ENCODE peak calls at places on chromosomes 5 and 9, in nine cellular contexts. P is mammary epithelial cell; K is fibroblast of lung; T is gastrocnemius medialis; I is astrocyte of the spinal cord; S is tibial nerve; D is Caco-2; R is fibroblast of the aortic adventitia; Q is CD8-positive, alpha-beta memory T cell. G is an unnamed sample.

GRCh38 chr5:125349432-125349831 is 603.0 kb upstream of the ZNF608 start:
- DNase-seq in P (no peak), K (peak; percentile 54), T (no peak), I (peak; percentile 41), S (no peak), D (no peak), R (no peak), Q (no peak), G (no peak)

GRCh38 chr9:33719581-33720374 is 75.6 kb upstream of the PRSS3 start:
- DNase-seq in P (peak; percentile 9), K (no peak), T (no peak), I (no peak), S (no peak), D (peak; percentile 58), R (no peak), Q (peak; percentile 22), G (peak; percentile 40)

GRCh38 chr5:140084466-140084865 is 29.4 kb upstream of the PURA start:
- DNase-seq in P (no peak), K (no peak), T (no peak), I (no peak), S (no peak), D (no peak), R (no peak), Q (no peak), G (no peak)

GRCh38 chr5:88819332-88819999 is 63.5 kb downstream of the MEF2C start:
- DNase-seq in P (no peak), K (no peak), T (no peak), I (no peak), S (no peak), D (no peak), R (no peak), Q (no peak), G (peak; percentile 16)

GRCh38 chr5:141889282-141889871 is 11.2 kb upstream of the PCDH1 start:
- DNase-seq in P (no peak), K (peak; percentile 44), T (no peak), I (no peak), S (no peak), D (no peak), R (peak; percentile 54), Q (no peak), G (peak; percentile 42)

GRCh38 chr5:36199620-36200019 is 42.1 kb downstream of the NADK2 start:
- DNase-seq in P (no peak), K (no peak), T (no peak), I (no peak), S (no peak), D (no peak), R (peak; percentile 80), Q (no peak), G (no peak)

GRCh38 chr9:97985058-97985861 is 2.1 kb downstream of the ANP32B start:
- DNase-seq in P (peak; percentile 55), K (peak; percentile 47), T (no peak), I (peak; percentile 23), S (peak; percentile 14), D (peak; percentile 54), R (peak; percentile 34), Q (peak; percentile 60), G (peak; percentile 38)

GRCh38 chr5:54173251-54173650 is 137.1 kb downstream of the ARL15 start:
- DNase-seq in P (no peak), K (no peak), T (no peak), I (no peak), S (no peak), D (no peak), R (no peak), Q (no peak), G (no peak)

GRCh38 chr9:94057918-94058317 is 26.3 kb upstream of the PTPDC1 start:
- DNase-seq in P (no peak), K (no peak), T (no peak), I (no peak), S (no peak), D (no peak), R (no peak), Q (no peak), G (no peak)

GRCh38 chr5:52181403-52181802 is 606.3 kb upstream of the ITGA1 start:
- DNase-seq in P (no peak), K (no peak), T (no peak), I (no peak), S (no peak), D (no peak), R (no peak), Q (no peak), G (no peak)

GRCh38 chr9:20227166-20227874 is 395.0 kb downstream of the MLLT3 start:
- DNase-seq in P (no peak), K (peak; percentile 39), T (no peak), I (no peak), S (no peak), D (no peak), R (peak; percentile 2), Q (no peak), G (no peak)

GRCh38 chr9:738209-738915 is 103.1 kb upstream of the DMRT1 start:
- DNase-seq in P (peak; percentile 94), K (peak; percentile 87), T (peak; percentile 58), I (peak; percentile 96), S (no peak), D (peak; percentile 32), R (peak; percentile 93), Q (no peak), G (peak; percentile 94)

GRCh38 chr9:36603006-36603405 is 30.3 kb downstream of the MELK start:
- DNase-seq in P (no peak), K (peak; percentile 43), T (no peak), I (peak; percentile 45), S (no peak), D (no peak), R (peak; percentile 60), Q (no peak), G (no peak)

GRCh38 chr5:14251733-14252132 is 108.6 kb downstream of the TRIO start:
- DNase-seq in P (no peak), K (no peak), T (no peak), I (no peak), S (no peak), D (no peak), R (no peak), Q (no peak), G (no peak)

GRCh38 chr9:113616116-113616515 is 152.6 kb downstream of the RGS3 start:
- DNase-seq in P (no peak), K (no peak), T (no peak), I (no peak), S (no peak), D (no peak), R (no peak), Q (no peak), G (no peak)

GRCh38 chr5:98963019-98963418 is 34.2 kb upstream of the CHD1 start:
- DNase-seq in P (no peak), K (no peak), T (no peak), I (no peak), S (no peak), D (peak; percentile 4), R (no peak), Q (no peak), G (no peak)
- H3K4me3 ChIP-seq in P (no peak overlapping the region), K (no peak overlapping the region), T (no peak overlapping the region), I (no peak overlapping the region), S (no peak overlapping the region), D (no peak overlapping the region), R (no peak overlapping the region), Q (no peak overlapping the region), G (no peak overlapping the region)

DNA sequence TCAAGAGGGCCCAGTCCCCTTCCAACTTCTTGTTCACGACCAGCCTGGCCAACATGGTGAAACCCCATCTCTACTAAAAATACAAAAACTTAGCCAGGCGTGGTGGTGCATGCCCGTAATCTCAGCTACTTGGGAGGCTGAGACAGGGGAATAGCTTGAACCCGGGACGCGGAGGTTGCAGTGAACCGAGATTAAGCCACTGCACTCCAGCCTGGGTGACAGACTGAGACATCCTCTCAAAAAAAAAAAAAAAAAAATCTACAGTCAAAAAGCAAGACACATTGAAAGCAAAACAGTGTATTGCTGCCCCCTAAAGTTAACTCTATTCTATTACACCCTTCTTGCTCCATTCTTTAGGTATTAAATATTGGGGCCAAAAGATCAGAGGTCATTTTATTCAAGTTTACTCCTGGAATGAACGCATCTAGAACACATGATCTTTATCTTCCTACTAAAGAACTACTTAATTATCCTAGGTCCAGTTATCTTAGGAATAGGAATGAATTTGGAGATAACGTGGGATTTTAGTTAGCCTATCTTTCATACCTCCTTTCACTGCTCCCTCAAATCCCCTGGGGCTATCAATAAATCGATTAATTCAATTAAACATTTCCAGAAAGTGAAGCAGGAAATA is 2.4 kb downstream of the ATG12 start:
- DNase-seq in P (peak; percentile 48), K (peak; percentile 72), T (no peak), I (peak; percentile 50), S (no peak), D (peak; percentile 41), R (peak; percentile 76), Q (peak; percentile 65), G (peak; percentile 58)
- H3K4me3 ChIP-seq in P (peak overlapping the region; percentile 98), K (peak overlapping the region; percentile 93), T (no peak overlapping the region), I (no peak overlapping the region), S (no peak overlapping the region), D (no peak overlapping the region), R (peak overlapping the region; percentile 89), Q (peak overlapping the region; percentile 22), G (no peak overlapping the region)

GRCh38 chr9:128370367-128370751 is 815 bp upstream of the URM1 start:
- DNase-seq in P (peak; percentile 46), K (no peak), T (no peak), I (no peak), S (no peak), D (no peak), R (no peak), Q (no peak), G (peak; percentile 65)

GRCh38 chr9:128371622-128372117 is 496 bp downstream of the URM1 start:
- DNase-seq in P (no peak), K (no peak), T (no peak), I (no peak), S (no peak), D (no peak), R (no peak), Q (no peak), G (no peak)

GRCh38 chr9:128370752-128371621 is at the start of gene URM1:
- DNase-seq in P (peak; percentile 98), K (peak; percentile 94), T (peak; percentile 87), I (peak; percentile 98), S (peak; percentile 87), D (peak; percentile 93), R (peak; percentile 94), Q (peak; percentile 94), G (peak; percentile 99)

GRCh38 chr9:128372188-128372641 is 1.0 kb downstream of the URM1 start:
- DNase-seq in P (peak; percentile 44), K (no peak), T (no peak), I (no peak), S (no peak), D (no peak), R (no peak), Q (no peak), G (peak; percentile 60)

GRCh38 chr9:128369024-128369706 is 2.0 kb upstream of the URM1 start:
- DNase-seq in P (no peak), K (no peak), T (no peak), I (no peak), S (no peak), D (no peak), R (no peak), Q (no peak), G (no peak)
- H3K4me3 ChIP-seq in P (no peak overlapping the region), K (no peak overlapping the region), T (no peak overlapping the region), I (no peak overlapping the region), S (no peak overlapping the region), D (no peak overlapping the region), R (no peak overlapping the region), Q (no peak overlapping the region), G (no peak overlapping the region)

GRCh38 chr5:77774981-77775772 is 962 bp downstream of the TBCA start:
- DNase-seq in P (no peak), K (no peak), T (peak; percentile 21), I (no peak), S (no peak), D (peak; percentile 9), R (peak; percentile 61), Q (no peak), G (no peak)
- H3K4me3 ChIP-seq in P (peak overlapping the region; percentile 77), K (peak overlapping the region; percentile 90), T (peak overlapping the region; percentile 96), I (peak overlapping the region; percentile 63), S (peak overlapping the region; percentile 90), D (peak overlapping the region; percentile 92), R (peak overlapping the region; percentile 90), Q (peak overlapping the region; percentile 86), G (peak overlapping the region; percentile 85)

G was measured in epithelial cell of esophagus.